ENCODE peak calls at places on chromosome 14, in six cellular contexts. W is left ventricle myocardium inferior, Y is Peyer's patch, V is HepG2, E is neural progenitor cell, T is suprapubic skin. K is an unnamed sample.

GRCh38 chr14:69091695-69092094 is 61.2 kb downstream of the DCAF5 start:
- DNase-seq in W (no peak), Y (no peak), V (no peak), E (no peak), T (no peak), K (no peak)

GRCh38 chr14:68978550-68978911 is 571 bp downstream of the ACTN1 start:
- DNase-seq in W (peak), Y (no peak), V (no peak), E (peak), T (peak), K (no peak)

GRCh38 chr14:72451081-72451972 is 442.6 kb downstream of the DPF3 start:
- DNase-seq in W (no peak), Y (no peak), V (no peak), E (peak), T (no peak), K (no peak)

GRCh38 chr14:74792249-74793039 is 29.3 kb downstream of the YLPM1 start:
- DNase-seq in W (no peak), Y (no peak), V (no peak), E (no peak), T (no peak), K (no peak)

GRCh38 chr14:45364565-45364964 is 111.6 kb upstream of the MIS18BP1 start:
- DNase-seq in W (no peak), Y (no peak), V (no peak), E (no peak), T (no peak), K (no peak)

GRCh38 chr14:95319312-95320075 is at the start of gene CLMN:
- DNase-seq in W (peak), Y (peak), V (no peak), E (peak), T (peak), K (no peak)

GRCh38 chr14:101809671-101810514 is 48.4 kb downstream of the PPP2R5C start:
- DNase-seq in W (peak), Y (peak), V (peak), E (peak), T (peak), K (peak)

GRCh38 chr14:80987235-80988032 is 32.0 kb downstream of the TSHR start:
- DNase-seq in W (peak), Y (no peak), V (peak), E (peak), T (peak), K (no peak)

GRCh38 chr14:35333797-35334743 is 41.9 kb downstream of the PSMA6 start:
- DNase-seq in W (no peak), Y (no peak), V (peak), E (no peak), T (peak), K (no peak)

GRCh38 chr14:105281354-105282097 is 19.3 kb downstream of the BRF1 start:
- DNase-seq in W (no peak), Y (no peak), V (peak), E (peak), T (no peak), K (no peak)

GRCh38 chr14:79516009-79516408 is 695.3 kb downstream of the DIO2 start:
- DNase-seq in W (no peak), Y (no peak), V (no peak), E (peak), T (no peak), K (no peak)

GRCh38 chr14:77126461-77126990 is 15.1 kb downstream of the ZDHHC22 start:
- DNase-seq in W (no peak), Y (no peak), V (no peak), E (no peak), T (no peak), K (no peak)

GRCh38 chr14:81529391-81529790 is 4.3 kb downstream of the SEL1L start:
- DNase-seq in W (no peak), Y (no peak), V (no peak), E (no peak), T (no peak), K (no peak)

GRCh38 chr14:69260979-69261605 is 1.1 kb downstream of the GALNT16 start:
- DNase-seq in W (peak), Y (peak), V (no peak), E (peak), T (peak), K (no peak)

GRCh38 chr14:56244138-56244789 is 126.1 kb downstream of the PELI2 start:
- DNase-seq in W (no peak), Y (no peak), V (no peak), E (no peak), T (no peak), K (no peak)

GRCh38 chr14:101598159-101598558 is 36.9 kb downstream of the DIO3 start:
- DNase-seq in W (peak), Y (peak), V (no peak), E (no peak), T (no peak), K (no peak)

GRCh38 chr14:95875831-95876768 is 532 bp upstream of the TUNAR start:
- DNase-seq in W (no peak), Y (no peak), V (no peak), E (peak), T (no peak), K (no peak)

GRCh38 chr14:25056688-25057078 is 6.7 kb upstream of the STXBP6 start:
- DNase-seq in W (no peak), Y (no peak), V (no peak), E (no peak), T (no peak), K (no peak)

GRCh38 chr14:68573126-68573525 is 219.7 kb downstream of the ZFP36L1 start:
- DNase-seq in W (no peak), Y (no peak), V (no peak), E (no peak), T (no peak), K (no peak)

GRCh38 chr14:72562300-72562699 is 331.6 kb downstream of the DPF3 start:
- DNase-seq in W (no peak), Y (no peak), V (no peak), E (no peak), T (no peak), K (no peak)

GRCh38 chr14:95523818-95524448 is 7.5 kb upstream of the SYNE3 start:
- DNase-seq in W (no peak), Y (peak), V (peak), E (no peak), T (no peak), K (no peak)

GRCh38 chr14:65184032-65184764 is 81.9 kb upstream of the MAX start:
- DNase-seq in W (no peak), Y (no peak), V (no peak), E (no peak), T (no peak), K (no peak)

GRCh38 chr14:68811161-68811560 is 18.3 kb upstream of the ZFP36L1 start:
- DNase-seq in W (no peak), Y (no peak), V (no peak), E (no peak), T (no peak), K (no peak)

GRCh38 chr14:81147140-81147897 is 73.4 kb downstream of the GTF2A1 start:
- DNase-seq in W (no peak), Y (no peak), V (no peak), E (no peak), T (no peak), K (no peak)

GRCh38 chr14:29861996-29862395 is 65.7 kb downstream of the PRKD1 start:
- DNase-seq in W (no peak), Y (no peak), V (no peak), E (no peak), T (no peak), K (no peak)

GRCh38 chr14:80584638-80585505 is 356.7 kb downstream of the CEP128 start:
- DNase-seq in W (no peak), Y (no peak), V (peak), E (no peak), T (no peak), K (no peak)

GRCh38 chr14:63956326-63956725 is 103.5 kb downstream of the SYNE2 start:
- DNase-seq in W (no peak), Y (no peak), V (no peak), E (no peak), T (no peak), K (no peak)

GRCh38 chr14:68193970-68194634 is 374.5 kb downstream of the RAD51B start:
- DNase-seq in W (no peak), Y (no peak), V (no peak), E (no peak), T (no peak), K (no peak)

GRCh38 chr14:70995671-70996070 is 88.4 kb downstream of the PCNX1 start:
- DNase-seq in W (no peak), Y (peak), V (peak), E (no peak), T (no peak), K (no peak)

GRCh38 chr14:89391123-89391522 is 25.9 kb downstream of the FOXN3 start:
- DNase-seq in W (no peak), Y (no peak), V (peak), E (no peak), T (no peak), K (no peak)

GRCh38 chr14:93090826-93091583 is 24.7 kb downstream of the ITPK1 start:
- DNase-seq in W (peak), Y (no peak), V (no peak), E (no peak), T (no peak), K (no peak)

GRCh38 chr14:89417469-89418225 is 614 bp upstream of the FOXN3 start:
- DNase-seq in W (peak), Y (peak), V (peak), E (peak), T (peak), K (no peak)

GRCh38 chr14:38496092-38496491 is 240.2 kb upstream of the CLEC14A start:
- DNase-seq in W (no peak), Y (no peak), V (no peak), E (no peak), T (no peak), K (no peak)

GRCh38 chr14:52695481-52696091 is at the start of gene ERO1A:
- DNase-seq in W (peak), Y (peak), V (peak), E (peak), T (peak), K (peak)

GRCh38 chr14:54267172-54267571 is 129.6 kb upstream of the CDKN3 start:
- DNase-seq in W (no peak), Y (no peak), V (no peak), E (no peak), T (no peak), K (no peak)

GRCh38 chr14:58633831-58634230 is 3.9 kb upstream of the DACT1 start:
- DNase-seq in W (no peak), Y (no peak), V (no peak), E (peak), T (no peak), K (no peak)
- H3K4me3 ChIP-seq in W (no peak), Y (no peak), V (no peak), E (no peak), T (no peak), K (no peak)

DNA sequence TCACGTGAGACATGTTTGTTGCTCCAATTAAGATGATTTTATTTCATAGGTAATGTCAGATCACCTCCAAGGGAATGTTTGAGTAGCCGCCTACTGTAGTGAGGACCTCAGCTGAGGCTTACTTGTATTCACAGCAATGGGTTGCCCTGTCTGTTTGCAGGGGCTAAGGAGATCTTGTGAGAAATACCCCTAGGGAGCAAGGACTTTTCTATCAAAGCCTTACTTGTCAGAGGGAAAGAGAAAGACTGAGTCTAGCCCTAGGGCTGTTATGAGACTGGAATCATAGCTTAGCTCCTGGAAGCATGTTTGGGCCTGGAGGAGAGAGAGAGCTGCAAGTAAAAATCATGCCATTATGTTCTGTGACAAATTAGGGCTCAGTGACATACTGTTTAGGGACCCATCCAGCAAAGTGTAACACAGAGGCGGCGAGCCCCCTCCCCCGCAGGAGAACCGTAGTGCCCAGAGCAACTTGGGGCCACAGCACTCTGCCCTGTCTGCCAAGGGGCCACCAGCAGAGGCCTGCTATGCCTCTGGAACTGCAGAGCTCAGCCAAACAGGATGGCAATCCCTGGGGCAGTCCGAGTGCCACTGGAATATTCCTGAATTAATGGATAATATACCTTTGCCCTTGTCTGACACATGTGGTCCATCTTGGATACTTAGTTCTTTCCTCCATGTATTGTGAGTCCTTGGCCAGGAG is 178.8 kb downstream of the DACT1 start:
- DNase-seq in W (no peak), Y (no peak), V (no peak), E (no peak), T (no peak), K (no peak)
- H3K27ac ChIP-seq in W (no peak), Y (no peak), V (no peak), E (no peak), T (no peak), K (no peak)

GRCh38 chr14:50344116-50344775 is 32.1 kb downstream of the DMAC2L start:
- DNase-seq in W (no peak), Y (no peak), V (no peak), E (no peak), T (no peak), K (no peak)

GRCh38 chr14:50343424-50343823 is 31.3 kb downstream of the DMAC2L start:
- DNase-seq in W (no peak), Y (no peak), V (no peak), E (no peak), T (no peak), K (no peak)

GRCh38 chr14:50340045-50340444 is 27.9 kb downstream of the DMAC2L start:
- DNase-seq in W (no peak), Y (no peak), V (no peak), E (no peak), T (no peak), K (no peak)

GRCh38 chr14:50340945-50341344 is 28.8 kb downstream of the DMAC2L start:
- DNase-seq in W (no peak), Y (no peak), V (no peak), E (peak), T (no peak), K (no peak)

GRCh38 chr14:50342211-50343080 is 30.3 kb downstream of the DMAC2L start:
- DNase-seq in W (peak), Y (no peak), V (peak), E (peak), T (no peak), K (no peak)
- TF ChIP-seq CTCF in W (peak), Y (peak), V (peak), E (peak), T (no peak), K (no peak)

DNA sequence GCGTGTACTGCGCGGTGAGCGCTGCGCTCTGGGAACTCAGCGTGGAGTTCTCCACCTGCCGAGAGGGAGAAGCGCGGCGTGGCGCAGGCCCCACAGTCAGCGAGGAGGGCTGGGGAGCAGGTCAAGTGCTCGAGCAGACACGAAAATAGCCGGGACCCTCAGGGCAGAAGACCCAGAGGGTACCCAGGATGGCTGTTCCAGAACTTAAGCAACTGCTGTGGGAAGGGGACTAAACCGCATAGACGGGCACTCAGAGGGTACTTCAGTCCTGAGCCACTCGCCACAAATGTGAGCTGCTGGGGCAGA is 59.4 kb upstream of the GPR68 start:
- DNase-seq in W (no peak), Y (no peak), V (no peak), E (no peak), T (no peak), K (no peak)
- H3K4me3 ChIP-seq in W (peak), Y (no peak), V (no peak), E (no peak), T (no peak), K (no peak)

DNA sequence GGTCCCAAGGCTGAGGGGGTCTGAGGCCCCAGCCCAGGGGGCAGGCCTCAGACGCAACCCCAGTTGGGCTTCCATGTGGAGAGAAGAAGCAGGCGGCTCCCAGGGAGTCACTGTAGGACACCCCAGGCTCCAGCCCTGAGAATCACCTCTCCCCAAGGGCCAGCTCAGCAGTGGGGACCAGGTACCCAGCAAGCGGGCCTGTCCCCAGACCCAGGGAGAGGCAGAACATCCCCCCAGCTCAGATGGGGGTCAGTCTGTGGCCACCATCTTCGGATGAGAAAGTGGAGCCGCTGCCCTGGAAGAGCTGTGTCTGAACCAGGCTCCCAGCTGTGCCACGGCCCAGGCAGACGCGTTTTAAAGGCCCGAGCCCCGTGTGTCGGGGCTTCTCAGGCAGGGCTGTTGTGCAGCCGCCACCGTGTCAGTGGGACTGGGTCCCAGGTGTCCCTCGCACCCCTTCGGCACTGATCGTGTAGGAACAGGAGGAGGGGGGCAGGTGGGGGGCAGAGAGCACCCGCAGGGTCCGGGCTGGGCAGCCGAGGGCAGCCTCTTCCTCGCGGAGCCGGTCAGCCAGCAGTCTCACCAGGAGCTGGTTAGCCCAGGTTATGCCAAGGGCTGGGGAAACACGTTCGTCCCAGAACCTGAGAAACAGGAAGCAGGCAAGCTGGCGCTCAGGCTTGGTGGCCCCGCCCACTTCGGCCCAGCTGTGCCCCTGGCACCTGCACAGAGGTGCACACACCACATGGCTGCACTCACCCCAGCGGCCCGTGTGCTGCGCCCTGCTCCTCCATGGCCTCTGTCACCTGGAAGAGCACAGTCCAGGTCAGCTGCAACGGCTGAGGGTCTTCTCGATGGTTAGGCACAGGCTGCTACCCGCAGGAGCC is 16.6 kb downstream of the XRCC3 start:
- DNase-seq in W (peak), Y (peak), V (no peak), E (no peak), T (peak), K (no peak)
- H3K27ac ChIP-seq in W (peak), Y (no peak), V (no peak), E (peak), T (peak), K (no peak)

GRCh38 chr14:100123618-100124017 is 35.8 kb downstream of the DEGS2 start:
- DNase-seq in W (no peak), Y (no peak), V (no peak), E (no peak), T (no peak), K (no peak)

GRCh38 chr14:100121643-100122480 is 37.6 kb downstream of the DEGS2 start:
- DNase-seq in W (no peak), Y (no peak), V (no peak), E (no peak), T (no peak), K (no peak)

GRCh38 chr14:100120522-100121269 is 38.7 kb downstream of the DEGS2 start:
- DNase-seq in W (no peak), Y (no peak), V (no peak), E (no peak), T (no peak), K (no peak)

GRCh38 chr14:100124551-100125088 is 34.8 kb downstream of the DEGS2 start:
- DNase-seq in W (no peak), Y (no peak), V (no peak), E (no peak), T (no peak), K (no peak)

DNA sequence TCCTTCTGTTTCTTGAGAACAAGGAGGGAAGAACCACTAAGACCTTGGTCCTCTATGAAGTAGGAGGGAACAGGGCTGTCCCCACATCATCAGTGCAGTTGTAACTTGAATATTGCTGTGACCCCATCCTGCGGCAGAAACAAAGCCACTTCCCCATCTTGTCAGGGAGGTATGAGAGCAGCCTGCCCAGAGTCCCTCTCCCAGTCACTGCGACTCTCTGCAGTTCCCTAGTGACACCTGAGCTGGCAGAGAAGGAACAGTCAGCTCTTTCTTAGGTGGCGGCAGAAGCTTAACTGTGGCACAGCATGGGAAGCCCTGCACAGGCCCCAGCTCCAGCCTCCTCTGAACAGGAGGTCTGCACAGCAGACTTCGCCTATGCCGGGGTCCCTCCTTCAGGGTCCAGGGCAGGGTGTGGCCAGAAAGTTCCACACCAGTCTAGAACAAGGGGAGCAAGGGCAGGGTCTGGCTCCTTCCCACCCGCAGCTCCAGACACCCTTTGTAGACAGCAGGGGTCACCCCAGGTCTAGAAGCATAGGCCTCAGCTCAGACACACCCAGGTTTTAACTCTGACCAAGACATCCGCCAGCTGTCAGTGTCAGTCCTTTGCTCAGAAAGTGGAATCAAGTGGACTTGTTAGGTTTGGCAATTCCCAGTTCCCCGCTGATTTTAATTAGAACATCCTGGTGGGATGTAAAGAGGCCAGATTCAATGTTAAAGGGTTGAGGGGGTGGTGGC is 36.8 kb downstream of the DEGS2 start:
- DNase-seq in W (no peak), Y (no peak), V (no peak), E (no peak), T (no peak), K (no peak)
- TF ChIP-seq CTCF in W (peak), Y (peak), V (peak), E (no peak), T (no peak), K (no peak)

GRCh38 chr14:49908433-49908782 is 15.5 kb downstream of the ARF6 start:
- DNase-seq in W (no peak), Y (no peak), V (no peak), E (no peak), T (no peak), K (no peak)
- H3K4me3 ChIP-seq in W (no peak), Y (no peak), V (no peak), E (no peak), T (no peak), K (no peak)